ENCODE peak calls at places on chromosomes 1 and 21, in six cellular contexts. One of them, this sample, is unnamed.

GRCh38 chr1:25575191-25575590 is 31.8 kb downstream of the LDLRAP1 start:
- DNase-seq in SJSA1: no peak
- DNase-seq in heart left ventricle: no peak
- DNase-seq in thoracic aorta: no peak
- DNase-seq in astrocyte of the cerebellum: no peak
- DNase-seq in prostate gland: no peak
- DNase-seq in this sample: no peak

GRCh38 chr1:116569776-116570357 is 959 bp downstream of the CD58 start:
- DNase-seq in astrocyte of the cerebellum: no peak
- DNase-seq in thoracic aorta: no peak
- DNase-seq in heart left ventricle: peak; percentile 66
- DNase-seq in SJSA1: no peak
- DNase-seq in prostate gland: peak; percentile 34
- DNase-seq in this sample: no peak

GRCh38 chr1:234478152-234478480 is 863 bp downstream of the TARBP1 start:
- DNase-seq in prostate gland: peak; percentile 54
- DNase-seq in thoracic aorta: no peak
- DNase-seq in heart left ventricle: peak; percentile 55
- DNase-seq in astrocyte of the cerebellum: no peak
- DNase-seq in SJSA1: no peak
- DNase-seq in this sample: no peak

GRCh38 chr1:21124846-21125245 is 51.9 kb downstream of the EIF4G3 start:
- DNase-seq in SJSA1: peak; percentile 31
- DNase-seq in thoracic aorta: no peak
- DNase-seq in astrocyte of the cerebellum: peak; percentile 23
- DNase-seq in prostate gland: no peak
- DNase-seq in heart left ventricle: no peak
- DNase-seq in this sample: no peak

GRCh38 chr1:2968471-2968881 is 52.8 kb upstream of the ACTRT2 start:
- DNase-seq in astrocyte of the cerebellum: no peak
- DNase-seq in heart left ventricle: no peak
- DNase-seq in prostate gland: no peak
- DNase-seq in thoracic aorta: no peak
- DNase-seq in SJSA1: no peak
- DNase-seq in this sample: no peak

GRCh38 chr1:150162862-150163706 is 13.4 kb downstream of the PLEKHO1 start:
- DNase-seq in SJSA1: peak; percentile 97
- DNase-seq in prostate gland: peak; percentile 93
- DNase-seq in thoracic aorta: peak; percentile 90
- DNase-seq in heart left ventricle: peak; percentile 88
- DNase-seq in astrocyte of the cerebellum: peak; percentile 96
- DNase-seq in this sample: peak; percentile 99

GRCh38 chr1:183877321-183877720 is 72.4 kb downstream of the RGL1 start:
- DNase-seq in heart left ventricle: peak; percentile 72
- DNase-seq in thoracic aorta: no peak
- DNase-seq in prostate gland: peak; percentile 82
- DNase-seq in SJSA1: peak; percentile 65
- DNase-seq in astrocyte of the cerebellum: peak; percentile 50
- DNase-seq in this sample: no peak

GRCh38 chr1:24216730-24217129 is 29.6 kb upstream of the IFNLR1 start:
- DNase-seq in heart left ventricle: no peak
- DNase-seq in prostate gland: no peak
- DNase-seq in SJSA1: no peak
- DNase-seq in thoracic aorta: no peak
- DNase-seq in astrocyte of the cerebellum: no peak
- DNase-seq in this sample: no peak

GRCh38 chr1:51306950-51307349 is 23.4 kb downstream of the TTC39A start:
- DNase-seq in SJSA1: no peak
- DNase-seq in prostate gland: no peak
- DNase-seq in thoracic aorta: no peak
- DNase-seq in heart left ventricle: no peak
- DNase-seq in astrocyte of the cerebellum: no peak
- DNase-seq in this sample: no peak

GRCh38 chr1:202565890-202566289 is 144.4 kb downstream of the SYT2 start:
- DNase-seq in astrocyte of the cerebellum: no peak
- DNase-seq in prostate gland: no peak
- DNase-seq in SJSA1: no peak
- DNase-seq in thoracic aorta: no peak
- DNase-seq in heart left ventricle: no peak
- DNase-seq in this sample: no peak

GRCh38 chr1:58968360-58968952 is 184.6 kb upstream of the JUN start:
- DNase-seq in prostate gland: peak; percentile 78
- DNase-seq in heart left ventricle: peak; percentile 85
- DNase-seq in thoracic aorta: peak; percentile 33
- DNase-seq in astrocyte of the cerebellum: peak; percentile 32
- DNase-seq in SJSA1: no peak
- DNase-seq in this sample: peak; percentile 39

GRCh38 chr1:204730826-204731459 is 45.4 kb upstream of the LRRN2 start:
- DNase-seq in thoracic aorta: no peak
- DNase-seq in heart left ventricle: no peak
- DNase-seq in SJSA1: no peak
- DNase-seq in astrocyte of the cerebellum: no peak
- DNase-seq in prostate gland: no peak
- DNase-seq in this sample: no peak

GRCh38 chr1:201175820-201176500 is 14.7 kb upstream of the IGFN1 start:
- DNase-seq in thoracic aorta: no peak
- DNase-seq in astrocyte of the cerebellum: no peak
- DNase-seq in SJSA1: no peak
- DNase-seq in heart left ventricle: no peak
- DNase-seq in prostate gland: no peak
- DNase-seq in this sample: no peak

GRCh38 chr1:1125945-1126344 is 10.1 kb upstream of the C1orf159 start:
- DNase-seq in heart left ventricle: no peak
- DNase-seq in prostate gland: no peak
- DNase-seq in SJSA1: no peak
- DNase-seq in astrocyte of the cerebellum: no peak
- DNase-seq in thoracic aorta: no peak
- DNase-seq in this sample: no peak

GRCh38 chr21:44462834-44463200 is 7.5 kb downstream of the LRRC3 start:
- DNase-seq in heart left ventricle: no peak
- DNase-seq in SJSA1: no peak
- DNase-seq in prostate gland: no peak
- DNase-seq in astrocyte of the cerebellum: no peak
- DNase-seq in thoracic aorta: no peak
- DNase-seq in this sample: no peak

GRCh38 chr1:178688244-178688643 is 36.8 kb upstream of the RALGPS2 start:
- DNase-seq in astrocyte of the cerebellum: no peak
- DNase-seq in heart left ventricle: peak; percentile 35
- DNase-seq in prostate gland: no peak
- DNase-seq in SJSA1: no peak
- DNase-seq in thoracic aorta: no peak
- DNase-seq in this sample: no peak

GRCh38 chr1:180981596-180982387 is 40.9 kb downstream of the STX6 start:
- DNase-seq in prostate gland: no peak
- DNase-seq in thoracic aorta: no peak
- DNase-seq in astrocyte of the cerebellum: peak; percentile 75
- DNase-seq in heart left ventricle: no peak
- DNase-seq in SJSA1: no peak
- DNase-seq in this sample: no peak

GRCh38 chr21:45152265-45152746 is 77.9 kb downstream of the ADARB1 start:
- DNase-seq in heart left ventricle: no peak
- DNase-seq in SJSA1: no peak
- DNase-seq in thoracic aorta: no peak
- DNase-seq in astrocyte of the cerebellum: no peak
- DNase-seq in prostate gland: no peak
- DNase-seq in this sample: no peak

GRCh38 chr1:61616830-61617229 is 108.1 kb downstream of the TM2D1 start:
- DNase-seq in thoracic aorta: no peak
- DNase-seq in heart left ventricle: no peak
- DNase-seq in prostate gland: no peak
- DNase-seq in SJSA1: no peak
- DNase-seq in astrocyte of the cerebellum: no peak
- DNase-seq in this sample: no peak

GRCh38 chr1:230906226-230906625 is 37.9 kb upstream of the C1orf198 start:
- DNase-seq in thoracic aorta: no peak
- DNase-seq in SJSA1: no peak
- DNase-seq in astrocyte of the cerebellum: no peak
- DNase-seq in heart left ventricle: no peak
- DNase-seq in prostate gland: no peak
- DNase-seq in this sample: no peak

GRCh38 chr1:220761688-220762427 is 13.7 kb downstream of the MTARC2 start:
- DNase-seq in prostate gland: no peak
- DNase-seq in astrocyte of the cerebellum: no peak
- DNase-seq in heart left ventricle: no peak
- DNase-seq in SJSA1: no peak
- DNase-seq in thoracic aorta: no peak
- DNase-seq in this sample: no peak

GRCh38 chr21:39519835-39520234 is 68.1 kb downstream of the SH3BGR start:
- DNase-seq in SJSA1: no peak
- DNase-seq in thoracic aorta: no peak
- DNase-seq in prostate gland: no peak
- DNase-seq in astrocyte of the cerebellum: no peak
- DNase-seq in heart left ventricle: no peak
- DNase-seq in this sample: no peak

GRCh38 chr1:40315795-40316594 is 1.1 kb downstream of the COL9A2 start:
- DNase-seq in heart left ventricle: peak; percentile 32
- DNase-seq in astrocyte of the cerebellum: no peak
- DNase-seq in prostate gland: no peak
- DNase-seq in thoracic aorta: no peak
- DNase-seq in SJSA1: peak; percentile 18
- DNase-seq in this sample: no peak

GRCh38 chr21:31658053-31658452 is 1.4 kb upstream of the SOD1 start:
- DNase-seq in prostate gland: no peak
- DNase-seq in heart left ventricle: no peak
- DNase-seq in thoracic aorta: no peak
- DNase-seq in astrocyte of the cerebellum: no peak
- DNase-seq in SJSA1: no peak
- DNase-seq in this sample: no peak

GRCh38 chr21:33261635-33262034 is 4.5 kb upstream of the IL10RB start:
- DNase-seq in heart left ventricle: no peak
- DNase-seq in prostate gland: no peak
- DNase-seq in thoracic aorta: no peak
- DNase-seq in astrocyte of the cerebellum: peak; percentile 35
- DNase-seq in SJSA1: no peak
- DNase-seq in this sample: peak; percentile 59

DNA sequence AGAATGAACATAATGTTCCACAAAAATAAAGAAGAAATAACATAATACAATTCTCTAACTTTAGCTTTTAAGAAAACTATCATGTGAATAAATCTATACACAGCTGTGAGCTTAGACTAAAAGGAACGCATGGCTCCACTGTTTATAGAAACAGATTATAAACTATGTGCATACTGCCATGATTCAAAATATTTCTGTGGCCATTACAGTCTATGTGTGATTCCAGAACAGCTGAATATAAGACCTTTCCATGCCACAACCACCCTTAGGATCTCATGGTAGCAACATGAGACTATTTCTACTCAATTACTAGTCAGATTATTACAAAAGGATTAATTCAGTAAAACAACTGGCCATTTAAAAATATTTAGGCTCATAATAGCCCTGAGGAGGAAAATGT is 3.9 kb downstream of the CHML start:
- DNase-seq in thoracic aorta: no peak
- DNase-seq in heart left ventricle: no peak
- DNase-seq in prostate gland: no peak
- DNase-seq in SJSA1: no peak
- DNase-seq in astrocyte of the cerebellum: no peak
- DNase-seq in this sample: no peak
- H3K4me3 ChIP-seq in thoracic aorta: no peak overlapping the region
- H3K4me3 ChIP-seq in heart left ventricle: no peak overlapping the region
- H3K4me3 ChIP-seq in prostate gland: no peak overlapping the region
- H3K4me3 ChIP-seq in SJSA1: no peak overlapping the region
- H3K4me3 ChIP-seq in astrocyte of the cerebellum: no peak overlapping the region
- H3K4me3 ChIP-seq in this sample: no peak overlapping the region

GRCh38 chr1:50110656-50111055 is 1.9 kb downstream of the ELAVL4 start:
- DNase-seq in thoracic aorta: no peak
- DNase-seq in astrocyte of the cerebellum: no peak
- DNase-seq in prostate gland: no peak
- DNase-seq in heart left ventricle: no peak
- DNase-seq in SJSA1: no peak
- DNase-seq in this sample: no peak

GRCh38 chr1:50110084-50110615 is 1.4 kb downstream of the ELAVL4 start:
- DNase-seq in astrocyte of the cerebellum: no peak
- DNase-seq in thoracic aorta: no peak
- DNase-seq in SJSA1: no peak
- DNase-seq in prostate gland: no peak
- DNase-seq in heart left ventricle: no peak
- DNase-seq in this sample: no peak

GRCh38 chr1:50106095-50106761 is 2.5 kb upstream of the ELAVL4 start:
- DNase-seq in heart left ventricle: no peak
- DNase-seq in thoracic aorta: no peak
- DNase-seq in prostate gland: no peak
- DNase-seq in SJSA1: no peak
- DNase-seq in astrocyte of the cerebellum: no peak
- DNase-seq in this sample: no peak

GRCh38 chr1:50108497-50109073 is at the start of gene ELAVL4:
- DNase-seq in thoracic aorta: no peak
- DNase-seq in prostate gland: no peak
- DNase-seq in astrocyte of the cerebellum: no peak
- DNase-seq in heart left ventricle: no peak
- DNase-seq in SJSA1: no peak
- DNase-seq in this sample: no peak

DNA sequence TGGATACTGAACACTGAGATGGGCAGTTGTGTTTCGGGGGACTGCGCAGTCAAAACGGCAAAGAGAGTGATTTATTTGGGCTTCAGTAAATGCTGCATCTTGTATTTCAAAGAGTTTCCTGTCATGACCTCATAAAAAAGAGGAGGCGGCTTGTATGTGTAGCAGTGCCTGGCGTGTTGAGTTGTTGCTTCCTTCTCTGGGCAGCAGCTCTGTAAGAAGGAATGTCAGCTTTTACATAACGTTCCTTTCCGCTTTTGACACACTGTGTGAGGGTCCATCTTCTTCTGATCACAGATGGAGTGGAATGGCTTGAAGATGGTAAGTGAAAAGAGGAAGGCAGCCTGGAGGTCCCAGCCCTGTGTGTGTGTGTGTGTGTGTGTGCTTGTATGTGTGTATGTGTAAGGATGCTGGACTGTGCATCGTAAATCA is 941 bp downstream of the ELAVL4 start:
- DNase-seq in thoracic aorta: no peak
- DNase-seq in astrocyte of the cerebellum: no peak
- DNase-seq in SJSA1: no peak
- DNase-seq in heart left ventricle: no peak
- DNase-seq in prostate gland: no peak
- DNase-seq in this sample: no peak
- H3K4me3 ChIP-seq in thoracic aorta: peak overlapping the region; percentile 39
- H3K4me3 ChIP-seq in astrocyte of the cerebellum: no peak overlapping the region
- H3K4me3 ChIP-seq in SJSA1: no peak overlapping the region
- H3K4me3 ChIP-seq in heart left ventricle: no peak overlapping the region
- H3K4me3 ChIP-seq in prostate gland: no peak overlapping the region
- H3K4me3 ChIP-seq in this sample: no peak overlapping the region

GRCh38 chr1:169711469-169712308 is at the start of gene SELL:
- DNase-seq in heart left ventricle: peak; percentile 52
- DNase-seq in prostate gland: peak; percentile 47
- DNase-seq in astrocyte of the cerebellum: peak; percentile 51
- DNase-seq in thoracic aorta: no peak
- DNase-seq in SJSA1: peak; percentile 41
- DNase-seq in this sample: peak; percentile 22
- H3K4me3 ChIP-seq in heart left ventricle: peak within 1 kb of the TSS; percentile 47
- H3K4me3 ChIP-seq in prostate gland: no peak within 1 kb of the TSS
- H3K4me3 ChIP-seq in astrocyte of the cerebellum: peak within 1 kb of the TSS; percentile 17
- H3K4me3 ChIP-seq in thoracic aorta: peak within 1 kb of the TSS; percentile 61
- H3K4me3 ChIP-seq in SJSA1: peak within 1 kb of the TSS; percentile 19
- H3K4me3 ChIP-seq in this sample: peak within 1 kb of the TSS; percentile 15

DNA sequence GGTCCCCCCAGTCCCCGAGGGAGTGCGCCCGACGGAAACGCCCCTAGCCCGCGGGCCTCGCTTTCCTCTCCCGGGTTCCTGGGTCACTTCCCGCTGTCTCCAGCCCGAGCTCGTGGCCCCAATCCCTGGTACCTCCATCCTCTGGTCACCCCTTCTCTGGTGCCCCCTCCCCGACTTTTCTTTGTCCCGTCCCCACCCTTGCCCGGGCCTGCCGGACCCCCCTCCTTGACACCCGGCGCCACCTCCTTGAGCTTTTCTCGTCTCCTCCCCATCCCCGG is 320 bp upstream of the RIPPLY3 start:
- DNase-seq in thoracic aorta: no peak
- DNase-seq in astrocyte of the cerebellum: no peak
- DNase-seq in prostate gland: no peak
- DNase-seq in SJSA1: no peak
- DNase-seq in heart left ventricle: no peak
- DNase-seq in this sample: no peak
- H3K4me3 ChIP-seq in thoracic aorta: peak overlapping the region; percentile 68
- H3K4me3 ChIP-seq in astrocyte of the cerebellum: peak overlapping the region; percentile 38
- H3K4me3 ChIP-seq in prostate gland: peak overlapping the region; percentile 38
- H3K4me3 ChIP-seq in SJSA1: no peak overlapping the region
- H3K4me3 ChIP-seq in heart left ventricle: peak overlapping the region; percentile 55
- H3K4me3 ChIP-seq in this sample: peak overlapping the region; percentile 45